ENCODE peak calls at places on chromosome 21, in four cellular contexts. One of them, this sample, is unnamed.

GRCh38 chr21:17981060-17981459 is 161.9 kb upstream of the C21orf91 start:
- DNase-seq in K562: no peak
- DNase-seq in GM12878: no peak
- DNase-seq in HepG2: no peak
- DNase-seq in this sample: no peak

GRCh38 chr21:45546636-45547203 is 4.5 kb upstream of the SLC19A1 start:
- DNase-seq in GM12878: no peak
- DNase-seq in K562: no peak
- DNase-seq in HepG2: no peak
- DNase-seq in this sample: no peak

GRCh38 chr21:36584980-36585940 is 105.3 kb upstream of the CLDN14 start:
- DNase-seq in GM12878: no peak
- DNase-seq in HepG2: no peak
- DNase-seq in K562: no peak
- DNase-seq in this sample: no peak

GRCh38 chr21:25759573-25759972 is 24.8 kb downstream of the GABPA start:
- DNase-seq in GM12878: no peak
- DNase-seq in K562: no peak
- DNase-seq in HepG2: no peak
- DNase-seq in this sample: no peak

GRCh38 chr21:46269466-46269865 is 15.9 kb downstream of the MCM3AP start:
- DNase-seq in HepG2: no peak
- DNase-seq in K562: no peak
- DNase-seq in GM12878: no peak
- DNase-seq in this sample: no peak

GRCh38 chr21:45531393-45532215 is 10.6 kb downstream of the SLC19A1 start:
- DNase-seq in K562: no peak
- DNase-seq in HepG2: no peak
- DNase-seq in GM12878: no peak
- DNase-seq in this sample: no peak

GRCh38 chr21:26534517-26534916 is 38.6 kb downstream of the CYYR1 start:
- DNase-seq in K562: no peak
- DNase-seq in GM12878: no peak
- DNase-seq in HepG2: no peak
- DNase-seq in this sample: no peak

GRCh38 chr21:26632691-26633090 is 59.6 kb upstream of the CYYR1 start:
- DNase-seq in GM12878: no peak
- DNase-seq in HepG2: no peak
- DNase-seq in K562: no peak
- DNase-seq in this sample: no peak

GRCh38 chr21:27622636-27623035 is 655.7 kb upstream of the ADAMTS5 start:
- DNase-seq in HepG2: no peak
- DNase-seq in GM12878: no peak
- DNase-seq in K562: no peak
- DNase-seq in this sample: no peak

GRCh38 chr21:36055551-36055950 is 4.8 kb downstream of the SETD4 start:
- DNase-seq in K562: no peak
- DNase-seq in GM12878: no peak
- DNase-seq in HepG2: no peak
- DNase-seq in this sample: no peak

GRCh38 chr21:44450402-44450801 is 4.9 kb upstream of the LRRC3 start:
- DNase-seq in HepG2: no peak
- DNase-seq in K562: no peak
- DNase-seq in GM12878: no peak
- DNase-seq in this sample: no peak

GRCh38 chr21:46639489-46640386 is 4.3 kb downstream of the PRMT2 start:
- DNase-seq in HepG2: peak
- DNase-seq in K562: no peak
- DNase-seq in GM12878: no peak
- DNase-seq in this sample: no peak

GRCh38 chr21:25234857-25235801 is 372.2 kb downstream of the MRPL39 start:
- DNase-seq in HepG2: no peak
- DNase-seq in GM12878: no peak
- DNase-seq in K562: no peak
- DNase-seq in this sample: no peak

GRCh38 chr21:45351526-45352275 is 53.3 kb upstream of the COL18A1 start:
- DNase-seq in HepG2: no peak
- DNase-seq in K562: no peak
- DNase-seq in GM12878: no peak
- DNase-seq in this sample: no peak

GRCh38 chr21:42939581-42940413 is 14.4 kb upstream of the ERVH48-1 start:
- DNase-seq in HepG2: peak
- DNase-seq in K562: no peak
- DNase-seq in GM12878: no peak
- DNase-seq in this sample: no peak

GRCh38 chr21:24046816-24047443 is 1560.4 kb downstream of the MRPL39 start:
- DNase-seq in HepG2: no peak
- DNase-seq in K562: no peak
- DNase-seq in GM12878: no peak
- DNase-seq in this sample: no peak

GRCh38 chr21:37762606-37763005 is 153.7 kb downstream of the KCNJ6 start:
- DNase-seq in HepG2: no peak
- DNase-seq in K562: no peak
- DNase-seq in GM12878: no peak
- DNase-seq in this sample: no peak

GRCh38 chr21:43361493-43362296 is 65.2 kb downstream of the SIK1 start:
- DNase-seq in GM12878: peak
- DNase-seq in K562: no peak
- DNase-seq in HepG2: no peak
- DNase-seq in this sample: no peak

GRCh38 chr21:27817902-27818623 is 851.2 kb upstream of the ADAMTS5 start:
- DNase-seq in GM12878: no peak
- DNase-seq in HepG2: no peak
- DNase-seq in K562: no peak
- DNase-seq in this sample: no peak

GRCh38 chr21:35829014-35829525 is 231.3 kb downstream of the SETD4 start:
- DNase-seq in K562: no peak
- DNase-seq in GM12878: no peak
- DNase-seq in HepG2: no peak
- DNase-seq in this sample: no peak

GRCh38 chr21:38170705-38171682 is 85.8 kb upstream of the KCNJ15 start:
- DNase-seq in GM12878: no peak
- DNase-seq in K562: no peak
- DNase-seq in HepG2: no peak
- DNase-seq in this sample: no peak

GRCh38 chr21:36859744-36860501 is 106.5 kb downstream of the HLCS start:
- DNase-seq in GM12878: no peak
- DNase-seq in HepG2: peak
- DNase-seq in K562: peak
- DNase-seq in this sample: peak

GRCh38 chr21:45102391-45102932 is 28.1 kb downstream of the ADARB1 start:
- DNase-seq in GM12878: no peak
- DNase-seq in HepG2: no peak
- DNase-seq in K562: no peak
- DNase-seq in this sample: no peak

GRCh38 chr21:38303300-38303699 is 46.5 kb downstream of the KCNJ15 start:
- DNase-seq in HepG2: no peak
- DNase-seq in K562: no peak
- DNase-seq in GM12878: no peak
- DNase-seq in this sample: no peak

GRCh38 chr21:44907966-44908364 is 12.7 kb downstream of the ITGB2 start:
- DNase-seq in K562: peak
- DNase-seq in HepG2: no peak
- DNase-seq in GM12878: no peak
- DNase-seq in this sample: no peak

GRCh38 chr21:45615145-45615711 is 28.3 kb upstream of the PCBP3 start:
- DNase-seq in GM12878: peak
- DNase-seq in HepG2: peak
- DNase-seq in K562: peak
- DNase-seq in this sample: no peak

GRCh38 chr21:45543371-45543709 is 1.1 kb upstream of the SLC19A1 start:
- DNase-seq in HepG2: no peak
- DNase-seq in GM12878: no peak
- DNase-seq in K562: no peak
- DNase-seq in this sample: no peak

GRCh38 chr21:37435120-37435519 is 68.5 kb downstream of the DYRK1A start:
- DNase-seq in HepG2: no peak
- DNase-seq in K562: peak
- DNase-seq in GM12878: no peak
- DNase-seq in this sample: peak

GRCh38 chr21:43771698-43772367 is 4.3 kb downstream of the CSTB start:
- DNase-seq in GM12878: no peak
- DNase-seq in K562: no peak
- DNase-seq in HepG2: no peak
- DNase-seq in this sample: peak

GRCh38 chr21:36511484-36512227 is 31.7 kb upstream of the CLDN14 start:
- DNase-seq in K562: no peak
- DNase-seq in GM12878: no peak
- DNase-seq in HepG2: no peak
- DNase-seq in this sample: no peak

DNA sequence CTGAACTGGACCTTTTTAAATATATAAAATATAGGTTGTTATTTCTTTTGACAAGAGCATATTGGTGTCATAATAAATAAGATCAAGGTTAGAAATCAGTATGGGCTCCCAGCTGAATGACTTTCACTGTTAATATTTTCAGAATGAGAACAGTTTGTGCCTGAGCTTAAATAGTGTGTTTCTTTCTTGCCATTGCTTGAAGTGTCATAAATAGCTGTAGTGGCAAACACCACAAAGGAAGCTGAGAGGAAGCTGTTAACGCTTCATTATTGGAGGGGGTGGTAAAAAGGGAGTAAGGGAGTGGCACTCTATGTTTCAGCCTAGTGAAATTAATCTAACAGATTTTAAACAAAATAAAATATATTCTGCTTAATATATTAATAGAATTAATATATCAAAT is 1089.8 kb upstream of the NCAM2 start:
- DNase-seq in GM12878: no peak
- DNase-seq in HepG2: no peak
- DNase-seq in K562: no peak
- DNase-seq in this sample: no peak
- TF ChIP-seq FOXK2 in GM12878: no peak
- TF ChIP-seq FOXK2 in HepG2: no peak
- TF ChIP-seq FOXK2 in K562: no peak
- TF ChIP-seq FOXK2 in this sample: no peak

DNA sequence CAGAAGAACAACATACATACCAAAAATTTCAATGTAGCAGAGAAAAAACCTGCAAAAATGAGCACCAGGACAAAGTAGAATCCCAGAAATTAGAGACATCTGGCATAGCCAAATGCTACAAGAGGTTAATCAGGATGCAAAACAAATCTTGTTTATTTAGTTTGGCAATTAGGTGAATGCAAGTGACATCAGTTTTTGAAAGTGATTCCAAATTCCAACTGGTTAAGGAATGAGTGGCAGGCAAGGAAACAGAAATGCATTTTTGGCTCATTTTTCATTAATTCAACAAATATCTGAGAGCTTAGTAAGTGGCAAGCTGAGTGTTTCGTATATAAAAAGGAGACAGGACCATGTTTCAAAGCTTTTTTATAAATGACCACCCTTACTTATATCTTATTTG is 21.3 kb downstream of the SCAF4 start:
- DNase-seq in HepG2: no peak
- DNase-seq in K562: no peak
- DNase-seq in GM12878: no peak
- DNase-seq in this sample: no peak
- TF ChIP-seq SP1 in HepG2: no peak
- TF ChIP-seq SP1 in K562: no peak
- TF ChIP-seq SP1 in GM12878: no peak
- TF ChIP-seq SP1 in this sample: no peak

DNA sequence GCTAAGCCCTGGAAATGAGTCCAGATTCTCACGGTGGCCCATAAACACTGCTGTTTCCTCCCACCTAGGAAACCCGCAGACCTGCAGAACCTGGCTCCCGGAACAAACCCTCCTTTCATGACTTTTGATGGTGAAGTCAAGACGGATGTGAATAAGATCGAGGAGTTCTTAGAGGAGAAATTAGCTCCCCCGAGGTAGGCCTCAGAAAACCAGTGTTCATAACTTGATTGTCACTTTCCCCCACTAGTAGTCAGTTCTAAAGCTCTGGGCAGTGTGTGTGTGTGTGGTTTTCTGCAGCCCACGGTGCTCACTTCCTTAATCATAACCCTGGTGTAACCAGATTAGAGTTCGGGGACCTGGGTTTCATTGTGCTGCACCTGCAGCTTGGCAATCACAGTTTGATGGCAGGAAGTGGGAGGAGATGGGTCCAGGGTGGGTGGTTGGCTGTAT is 39.1 kb downstream of the CLIC6 start:
- DNase-seq in HepG2: no peak
- DNase-seq in K562: no peak
- DNase-seq in GM12878: peak
- DNase-seq in this sample: no peak
- TF ChIP-seq FOXK2 in HepG2: no peak
- TF ChIP-seq FOXK2 in K562: no peak
- TF ChIP-seq FOXK2 in GM12878: no peak
- TF ChIP-seq FOXK2 in this sample: no peak

GRCh38 chr21:33293136-33293535 is 27.0 kb downstream of the IL10RB start:
- DNase-seq in HepG2: no peak
- DNase-seq in GM12878: no peak
- DNase-seq in K562: no peak
- DNase-seq in this sample: no peak

GRCh38 chr21:33292724-33293123 is 26.6 kb downstream of the IL10RB start:
- DNase-seq in K562: no peak
- DNase-seq in GM12878: no peak
- DNase-seq in HepG2: no peak
- DNase-seq in this sample: no peak

GRCh38 chr21:33289199-33289819 is 23.1 kb downstream of the IL10RB start:
- DNase-seq in GM12878: no peak
- DNase-seq in HepG2: no peak
- DNase-seq in K562: no peak
- DNase-seq in this sample: no peak

GRCh38 chr21:33291686-33292085 is 25.5 kb downstream of the IL10RB start:
- DNase-seq in K562: no peak
- DNase-seq in GM12878: no peak
- DNase-seq in HepG2: no peak
- DNase-seq in this sample: no peak

DNA sequence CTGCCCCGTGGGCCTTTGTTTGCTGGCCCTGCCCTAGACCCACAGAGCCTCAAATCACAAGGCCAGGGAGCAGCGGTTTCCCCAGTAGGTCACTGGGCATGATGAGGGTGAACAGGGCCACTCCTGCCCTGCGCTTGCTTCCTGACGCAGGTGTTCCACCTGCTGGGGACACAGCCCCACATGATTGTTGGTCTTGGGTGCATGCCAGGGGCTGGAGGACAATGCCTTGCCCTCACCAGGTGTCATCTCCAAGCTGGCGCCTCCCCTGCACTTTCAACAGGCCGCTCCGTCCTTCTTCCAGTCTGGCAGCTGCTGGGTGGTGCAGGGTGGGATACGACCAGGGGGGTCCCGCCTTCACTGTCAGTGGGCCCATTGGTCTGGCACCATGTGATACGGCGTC is 24.3 kb downstream of the IL10RB start:
- DNase-seq in K562: no peak
- DNase-seq in GM12878: no peak
- DNase-seq in HepG2: no peak
- DNase-seq in this sample: no peak
- TF ChIP-seq SP1 in K562: no peak
- TF ChIP-seq SP1 in GM12878: no peak
- TF ChIP-seq SP1 in HepG2: no peak
- TF ChIP-seq SP1 in this sample: no peak

GRCh38 chr21:15774590-15774989 is 44.8 kb downstream of the USP25 start:
- DNase-seq in GM12878: no peak
- DNase-seq in K562: no peak
- DNase-seq in HepG2: no peak
- DNase-seq in this sample: no peak
- TF ChIP-seq FOXK2 in GM12878: no peak
- TF ChIP-seq FOXK2 in K562: no peak
- TF ChIP-seq FOXK2 in HepG2: no peak
- TF ChIP-seq FOXK2 in this sample: no peak

GRCh38 chr21:41895643-41896493 is 16.7 kb upstream of the PRDM15 start:
- DNase-seq in K562: peak
- DNase-seq in HepG2: no peak
- DNase-seq in GM12878: no peak
- DNase-seq in this sample: no peak
- TF ChIP-seq SP1 in K562: no peak
- TF ChIP-seq SP1 in HepG2: no peak
- TF ChIP-seq SP1 in GM12878: no peak
- TF ChIP-seq SP1 in this sample: no peak